ENCODE peak calls at places on chromosomes 4 and X, in seven cellular contexts. One of them, this sample, is unnamed.

GRCh38 chrX:3178329-3178728 is 137.1 kb downstream of the ARSF start:
- DNase-seq in nephron progenitor cell: no peak
- DNase-seq in GM20000: no peak
- DNase-seq in stimulated activated CD4-positive, alpha-beta T cell treated with anti-CD3 and anti-CD28 coated beads, Interleukin-2, amount 100 ng/mL, for 48 hours: no peak
- DNase-seq in T-helper 22 cell: no peak
- DNase-seq in GM23248: no peak
- DNase-seq in right lobe of liver: no peak
- DNase-seq in this sample: no peak

GRCh38 chr4:23161787-23162186 is 469.1 kb downstream of the GBA3 start:
- DNase-seq in nephron progenitor cell: no peak
- DNase-seq in GM20000: no peak
- DNase-seq in stimulated activated CD4-positive, alpha-beta T cell treated with anti-CD3 and anti-CD28 coated beads, Interleukin-2, amount 100 ng/mL, for 48 hours: no peak
- DNase-seq in T-helper 22 cell: no peak
- DNase-seq in GM23248: no peak
- DNase-seq in right lobe of liver: no peak
- DNase-seq in this sample: no peak

GRCh38 chr4:153119626-153120025 is 84.6 kb upstream of the TRIM2 start:
- DNase-seq in nephron progenitor cell: no peak
- DNase-seq in GM20000: no peak
- DNase-seq in stimulated activated CD4-positive, alpha-beta T cell treated with anti-CD3 and anti-CD28 coated beads, Interleukin-2, amount 100 ng/mL, for 48 hours: no peak
- DNase-seq in T-helper 22 cell: no peak
- DNase-seq in GM23248: no peak
- DNase-seq in right lobe of liver: no peak
- DNase-seq in this sample: no peak

GRCh38 chrX:107894038-107894437 is 68.4 kb downstream of the MID2 start:
- DNase-seq in nephron progenitor cell: peak; percentile 16
- DNase-seq in GM20000: peak; percentile 12
- DNase-seq in stimulated activated CD4-positive, alpha-beta T cell treated with anti-CD3 and anti-CD28 coated beads, Interleukin-2, amount 100 ng/mL, for 48 hours: peak; percentile 23
- DNase-seq in T-helper 22 cell: no peak
- DNase-seq in GM23248: peak; percentile 37
- DNase-seq in right lobe of liver: no peak
- DNase-seq in this sample: peak; percentile 28

GRCh38 chr4:145935253-145936141 is 3.1 kb downstream of the ZNF827 start:
- DNase-seq in nephron progenitor cell: peak; percentile 73
- DNase-seq in GM20000: peak; percentile 61
- DNase-seq in stimulated activated CD4-positive, alpha-beta T cell treated with anti-CD3 and anti-CD28 coated beads, Interleukin-2, amount 100 ng/mL, for 48 hours: no peak
- DNase-seq in T-helper 22 cell: no peak
- DNase-seq in GM23248: peak; percentile 40
- DNase-seq in right lobe of liver: no peak
- DNase-seq in this sample: peak; percentile 1

GRCh38 chr4:106409901-106410889 is 41.6 kb upstream of the GIMD1 start:
- DNase-seq in nephron progenitor cell: no peak
- DNase-seq in GM20000: no peak
- DNase-seq in stimulated activated CD4-positive, alpha-beta T cell treated with anti-CD3 and anti-CD28 coated beads, Interleukin-2, amount 100 ng/mL, for 48 hours: no peak
- DNase-seq in T-helper 22 cell: no peak
- DNase-seq in GM23248: no peak
- DNase-seq in right lobe of liver: no peak
- DNase-seq in this sample: no peak

GRCh38 chr4:163911891-163912290 is 417.4 kb downstream of the TMA16 start:
- DNase-seq in nephron progenitor cell: no peak
- DNase-seq in GM20000: no peak
- DNase-seq in stimulated activated CD4-positive, alpha-beta T cell treated with anti-CD3 and anti-CD28 coated beads, Interleukin-2, amount 100 ng/mL, for 48 hours: no peak
- DNase-seq in T-helper 22 cell: no peak
- DNase-seq in GM23248: no peak
- DNase-seq in right lobe of liver: no peak
- DNase-seq in this sample: no peak

GRCh38 chr4:174749091-174749490 is 80.0 kb downstream of the GLRA3 start:
- DNase-seq in nephron progenitor cell: no peak
- DNase-seq in GM20000: no peak
- DNase-seq in stimulated activated CD4-positive, alpha-beta T cell treated with anti-CD3 and anti-CD28 coated beads, Interleukin-2, amount 100 ng/mL, for 48 hours: no peak
- DNase-seq in T-helper 22 cell: no peak
- DNase-seq in GM23248: peak; percentile 14
- DNase-seq in right lobe of liver: no peak
- DNase-seq in this sample: no peak

GRCh38 chr4:189177130-189177529 is 763.5 kb upstream of the FRG1 start:
- DNase-seq in nephron progenitor cell: no peak
- DNase-seq in GM20000: no peak
- DNase-seq in stimulated activated CD4-positive, alpha-beta T cell treated with anti-CD3 and anti-CD28 coated beads, Interleukin-2, amount 100 ng/mL, for 48 hours: no peak
- DNase-seq in T-helper 22 cell: no peak
- DNase-seq in GM23248: no peak
- DNase-seq in right lobe of liver: no peak
- DNase-seq in this sample: no peak

GRCh38 chrX:132737743-132738142 is 220.7 kb downstream of the HS6ST2 start:
- DNase-seq in nephron progenitor cell: no peak
- DNase-seq in GM20000: no peak
- DNase-seq in stimulated activated CD4-positive, alpha-beta T cell treated with anti-CD3 and anti-CD28 coated beads, Interleukin-2, amount 100 ng/mL, for 48 hours: peak; percentile 3
- DNase-seq in T-helper 22 cell: no peak
- DNase-seq in GM23248: no peak
- DNase-seq in right lobe of liver: no peak
- DNase-seq in this sample: no peak

GRCh38 chrX:107146670-107147069 is 28.0 kb upstream of the RBM41 start:
- DNase-seq in nephron progenitor cell: no peak
- DNase-seq in GM20000: no peak
- DNase-seq in stimulated activated CD4-positive, alpha-beta T cell treated with anti-CD3 and anti-CD28 coated beads, Interleukin-2, amount 100 ng/mL, for 48 hours: no peak
- DNase-seq in T-helper 22 cell: no peak
- DNase-seq in GM23248: peak; percentile 14
- DNase-seq in right lobe of liver: no peak
- DNase-seq in this sample: no peak

GRCh38 chrX:33336783-33337182 is 125.4 kb upstream of the DMD start:
- DNase-seq in nephron progenitor cell: peak; percentile 10
- DNase-seq in GM20000: no peak
- DNase-seq in stimulated activated CD4-positive, alpha-beta T cell treated with anti-CD3 and anti-CD28 coated beads, Interleukin-2, amount 100 ng/mL, for 48 hours: no peak
- DNase-seq in T-helper 22 cell: no peak
- DNase-seq in GM23248: peak; percentile 1
- DNase-seq in right lobe of liver: no peak
- DNase-seq in this sample: no peak

GRCh38 chrX:115929480-115929879 is 241.1 kb upstream of the AGTR2 start:
- DNase-seq in nephron progenitor cell: no peak
- DNase-seq in GM20000: no peak
- DNase-seq in stimulated activated CD4-positive, alpha-beta T cell treated with anti-CD3 and anti-CD28 coated beads, Interleukin-2, amount 100 ng/mL, for 48 hours: no peak
- DNase-seq in T-helper 22 cell: no peak
- DNase-seq in GM23248: no peak
- DNase-seq in right lobe of liver: no peak
- DNase-seq in this sample: no peak

GRCh38 chrX:45238489-45238888 is 37.8 kb upstream of the DIPK2B start:
- DNase-seq in nephron progenitor cell: no peak
- DNase-seq in GM20000: no peak
- DNase-seq in stimulated activated CD4-positive, alpha-beta T cell treated with anti-CD3 and anti-CD28 coated beads, Interleukin-2, amount 100 ng/mL, for 48 hours: no peak
- DNase-seq in T-helper 22 cell: no peak
- DNase-seq in GM23248: no peak
- DNase-seq in right lobe of liver: no peak
- DNase-seq in this sample: no peak

GRCh38 chr4:110381784-110382183 is 94.2 kb upstream of the ENPEP start:
- DNase-seq in nephron progenitor cell: no peak
- DNase-seq in GM20000: no peak
- DNase-seq in stimulated activated CD4-positive, alpha-beta T cell treated with anti-CD3 and anti-CD28 coated beads, Interleukin-2, amount 100 ng/mL, for 48 hours: no peak
- DNase-seq in T-helper 22 cell: no peak
- DNase-seq in GM23248: no peak
- DNase-seq in right lobe of liver: no peak
- DNase-seq in this sample: no peak

GRCh38 chrX:66163849-66164401 is at the start of gene HEPH:
- DNase-seq in nephron progenitor cell: peak; percentile 2
- DNase-seq in GM20000: peak; percentile 10
- DNase-seq in stimulated activated CD4-positive, alpha-beta T cell treated with anti-CD3 and anti-CD28 coated beads, Interleukin-2, amount 100 ng/mL, for 48 hours: no peak
- DNase-seq in T-helper 22 cell: no peak
- DNase-seq in GM23248: peak; percentile 63
- DNase-seq in right lobe of liver: no peak
- DNase-seq in this sample: no peak

GRCh38 chr4:8033067-8033755 is 93.5 kb upstream of the AFAP1 start:
- DNase-seq in nephron progenitor cell: no peak
- DNase-seq in GM20000: no peak
- DNase-seq in stimulated activated CD4-positive, alpha-beta T cell treated with anti-CD3 and anti-CD28 coated beads, Interleukin-2, amount 100 ng/mL, for 48 hours: no peak
- DNase-seq in T-helper 22 cell: no peak
- DNase-seq in GM23248: no peak
- DNase-seq in right lobe of liver: no peak
- DNase-seq in this sample: no peak

GRCh38 chr4:70994387-70995099 is 1.1 kb downstream of the DCK start:
- DNase-seq in nephron progenitor cell: no peak
- DNase-seq in GM20000: peak; percentile 50
- DNase-seq in stimulated activated CD4-positive, alpha-beta T cell treated with anti-CD3 and anti-CD28 coated beads, Interleukin-2, amount 100 ng/mL, for 48 hours: no peak
- DNase-seq in T-helper 22 cell: no peak
- DNase-seq in GM23248: no peak
- DNase-seq in right lobe of liver: no peak
- DNase-seq in this sample: no peak

GRCh38 chrX:44253573-44253942 is 89.9 kb downstream of the EFHC2 start:
- DNase-seq in nephron progenitor cell: no peak
- DNase-seq in GM20000: no peak
- DNase-seq in stimulated activated CD4-positive, alpha-beta T cell treated with anti-CD3 and anti-CD28 coated beads, Interleukin-2, amount 100 ng/mL, for 48 hours: no peak
- DNase-seq in T-helper 22 cell: no peak
- DNase-seq in GM23248: no peak
- DNase-seq in right lobe of liver: no peak
- DNase-seq in this sample: no peak

GRCh38 chrX:100609591-100609990 is 24.9 kb downstream of the TNMD start:
- DNase-seq in nephron progenitor cell: no peak
- DNase-seq in GM20000: no peak
- DNase-seq in stimulated activated CD4-positive, alpha-beta T cell treated with anti-CD3 and anti-CD28 coated beads, Interleukin-2, amount 100 ng/mL, for 48 hours: no peak
- DNase-seq in T-helper 22 cell: no peak
- DNase-seq in GM23248: no peak
- DNase-seq in right lobe of liver: no peak
- DNase-seq in this sample: no peak

GRCh38 chr4:7044415-7044930 is 1.3 kb downstream of the TADA2B start:
- DNase-seq in nephron progenitor cell: no peak
- DNase-seq in GM20000: no peak
- DNase-seq in stimulated activated CD4-positive, alpha-beta T cell treated with anti-CD3 and anti-CD28 coated beads, Interleukin-2, amount 100 ng/mL, for 48 hours: no peak
- DNase-seq in T-helper 22 cell: no peak
- DNase-seq in GM23248: peak; percentile 45
- DNase-seq in right lobe of liver: no peak
- DNase-seq in this sample: no peak

GRCh38 chr4:102825261-102826071 is 1.9 kb downstream of the UBE2D3 start:
- DNase-seq in nephron progenitor cell: peak; percentile 11
- DNase-seq in GM20000: no peak
- DNase-seq in stimulated activated CD4-positive, alpha-beta T cell treated with anti-CD3 and anti-CD28 coated beads, Interleukin-2, amount 100 ng/mL, for 48 hours: peak; percentile 13
- DNase-seq in T-helper 22 cell: no peak
- DNase-seq in GM23248: peak; percentile 83
- DNase-seq in right lobe of liver: no peak
- DNase-seq in this sample: peak; percentile 32

GRCh38 chr4:89356086-89356485 is 48.5 kb upstream of the GPRIN3 start:
- DNase-seq in nephron progenitor cell: no peak
- DNase-seq in GM20000: no peak
- DNase-seq in stimulated activated CD4-positive, alpha-beta T cell treated with anti-CD3 and anti-CD28 coated beads, Interleukin-2, amount 100 ng/mL, for 48 hours: no peak
- DNase-seq in T-helper 22 cell: no peak
- DNase-seq in GM23248: no peak
- DNase-seq in right lobe of liver: no peak
- DNase-seq in this sample: no peak

GRCh38 chr4:2794707-2795557 is 2.0 kb downstream of the SH3BP2 start:
- DNase-seq in nephron progenitor cell: no peak
- DNase-seq in GM20000: no peak
- DNase-seq in stimulated activated CD4-positive, alpha-beta T cell treated with anti-CD3 and anti-CD28 coated beads, Interleukin-2, amount 100 ng/mL, for 48 hours: no peak
- DNase-seq in T-helper 22 cell: no peak
- DNase-seq in GM23248: peak; percentile 89
- DNase-seq in right lobe of liver: peak; percentile 88
- DNase-seq in this sample: no peak

GRCh38 chrX:74232859-74233258 is 71.1 kb upstream of the ZCCHC13 start:
- DNase-seq in nephron progenitor cell: no peak
- DNase-seq in GM20000: no peak
- DNase-seq in stimulated activated CD4-positive, alpha-beta T cell treated with anti-CD3 and anti-CD28 coated beads, Interleukin-2, amount 100 ng/mL, for 48 hours: no peak
- DNase-seq in T-helper 22 cell: no peak
- DNase-seq in GM23248: peak; percentile 46
- DNase-seq in right lobe of liver: no peak
- DNase-seq in this sample: no peak

GRCh38 chr4:42625366-42625765 is 31.5 kb downstream of the ATP8A1 start:
- DNase-seq in nephron progenitor cell: no peak
- DNase-seq in GM20000: no peak
- DNase-seq in stimulated activated CD4-positive, alpha-beta T cell treated with anti-CD3 and anti-CD28 coated beads, Interleukin-2, amount 100 ng/mL, for 48 hours: no peak
- DNase-seq in T-helper 22 cell: no peak
- DNase-seq in GM23248: no peak
- DNase-seq in right lobe of liver: no peak
- DNase-seq in this sample: no peak

GRCh38 chr4:107183155-107183774 is 147.2 kb upstream of the DKK2 start:
- DNase-seq in nephron progenitor cell: peak; percentile 36
- DNase-seq in GM20000: peak; percentile 24
- DNase-seq in stimulated activated CD4-positive, alpha-beta T cell treated with anti-CD3 and anti-CD28 coated beads, Interleukin-2, amount 100 ng/mL, for 48 hours: no peak
- DNase-seq in T-helper 22 cell: no peak
- DNase-seq in GM23248: peak; percentile 80
- DNase-seq in right lobe of liver: no peak
- DNase-seq in this sample: peak; percentile 2

GRCh38 chr4:184988611-184989010 is 29.7 kb upstream of the HELT start:
- DNase-seq in nephron progenitor cell: no peak
- DNase-seq in GM20000: no peak
- DNase-seq in stimulated activated CD4-positive, alpha-beta T cell treated with anti-CD3 and anti-CD28 coated beads, Interleukin-2, amount 100 ng/mL, for 48 hours: no peak
- DNase-seq in T-helper 22 cell: no peak
- DNase-seq in GM23248: no peak
- DNase-seq in right lobe of liver: no peak
- DNase-seq in this sample: no peak

GRCh38 chr4:39609454-39609911 is 29.2 kb downstream of the SMIM14 start:
- DNase-seq in nephron progenitor cell: no peak
- DNase-seq in GM20000: peak; percentile 67
- DNase-seq in stimulated activated CD4-positive, alpha-beta T cell treated with anti-CD3 and anti-CD28 coated beads, Interleukin-2, amount 100 ng/mL, for 48 hours: no peak
- DNase-seq in T-helper 22 cell: no peak
- DNase-seq in GM23248: no peak
- DNase-seq in right lobe of liver: no peak
- DNase-seq in this sample: peak; percentile 56

GRCh38 chr4:185542626-185543336 is 7.5 kb upstream of the PDLIM3 start:
- DNase-seq in nephron progenitor cell: peak; percentile 12
- DNase-seq in GM20000: no peak
- DNase-seq in stimulated activated CD4-positive, alpha-beta T cell treated with anti-CD3 and anti-CD28 coated beads, Interleukin-2, amount 100 ng/mL, for 48 hours: no peak
- DNase-seq in T-helper 22 cell: no peak
- DNase-seq in GM23248: no peak
- DNase-seq in right lobe of liver: no peak
- DNase-seq in this sample: no peak

This sample was measured in stimulated activated naive B cell treated with anti-CD40 and anti-IgM and Interleukin-4, amounts not matched to agents 10 μg/mL and 1 μg/mL and 100 μg/mL, for 72 hours.